ENCODE peak calls at places on chromosomes 11 and 22, in five cellular contexts. J, M, Q, K and V are unnamed samples.

GRCh38 chr22:32828150-32828549 is 26.6 kb downstream of the TIMP3 start:
- DNase-seq in J (no peak), M (peak), Q (no peak), K (no peak), V (peak)

GRCh38 chr11:108788565-108789199 is 123.8 kb downstream of the DDX10 start:
- DNase-seq in J (peak), M (peak), Q (no peak), K (peak), V (peak)

GRCh38 chr11:34629711-34630110 is 8.8 kb downstream of the EHF start:
- DNase-seq in J (no peak), M (no peak), Q (no peak), K (no peak), V (no peak)

GRCh38 chr11:134407923-134408322 is 4.1 kb downstream of the B3GAT1 start:
- DNase-seq in J (no peak), M (no peak), Q (no peak), K (no peak), V (no peak)

GRCh38 chr11:120462825-120463224 is 48.7 kb upstream of the GRIK4 start:
- DNase-seq in J (no peak), M (no peak), Q (no peak), K (no peak), V (no peak)

GRCh38 chr22:41286639-41287091 is 678 bp upstream of the RANGAP1 start:
- DNase-seq in J (no peak), M (no peak), Q (no peak), K (no peak), V (peak)

GRCh38 chr11:89181111-89181510 is 3.4 kb downstream of the TYR start:
- DNase-seq in J (no peak), M (no peak), Q (peak), K (no peak), V (no peak)

GRCh38 chr11:31237819-31238771 is 131.4 kb downstream of the DCDC1 start:
- DNase-seq in J (peak), M (peak), Q (peak), K (peak), V (no peak)

GRCh38 chr22:22684605-22685561 is 40.5 kb downstream of the GGTLC2 start:
- DNase-seq in J (no peak), M (peak), Q (no peak), K (peak), V (peak)

GRCh38 chr11:75298191-75298590 is 53.3 kb downstream of the ARRB1 start:
- DNase-seq in J (no peak), M (no peak), Q (no peak), K (no peak), V (no peak)

DNA sequence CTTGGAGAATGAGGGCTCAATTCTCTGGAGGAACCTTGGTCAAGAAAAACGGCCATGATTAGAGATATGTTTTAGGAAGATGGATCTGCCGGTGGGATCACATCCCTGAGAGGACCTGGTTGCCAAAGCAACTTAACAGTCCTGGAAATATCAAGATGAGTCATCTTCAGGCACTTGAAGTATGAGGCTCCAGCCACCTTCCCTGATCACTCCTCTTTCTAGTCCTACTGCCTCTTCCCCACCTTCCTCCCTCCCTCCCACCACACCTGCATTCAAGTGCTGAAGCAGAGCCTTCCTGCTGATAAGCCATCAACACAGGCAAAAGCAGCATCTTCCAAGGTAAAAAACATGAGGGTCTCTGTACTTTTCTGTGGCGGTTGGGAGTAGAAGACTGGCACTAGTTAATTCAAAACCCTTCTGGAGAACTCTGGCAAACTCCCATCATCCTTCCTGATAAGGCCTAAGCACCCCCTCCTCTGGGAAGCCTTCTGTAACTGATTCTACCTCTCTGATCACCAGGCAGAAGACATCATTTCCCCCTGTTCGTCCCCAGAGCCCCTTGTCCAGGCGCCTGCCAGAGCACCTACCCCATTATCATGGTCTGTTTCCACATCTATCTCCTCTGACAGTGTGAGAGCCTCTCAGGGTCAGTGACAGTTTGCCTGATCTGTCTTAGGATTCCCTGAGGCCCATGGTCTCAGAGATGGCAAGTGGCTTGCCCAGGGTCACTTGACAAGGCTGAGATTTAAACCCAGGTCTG is 79.8 kb downstream of the CLPB start:
- DNase-seq in J (no peak), M (no peak), Q (no peak), K (peak), V (peak)
- H2BK12ac ChIP-seq in J (no peak), M (no peak), Q (no peak), K (no peak), V (peak)

DNA sequence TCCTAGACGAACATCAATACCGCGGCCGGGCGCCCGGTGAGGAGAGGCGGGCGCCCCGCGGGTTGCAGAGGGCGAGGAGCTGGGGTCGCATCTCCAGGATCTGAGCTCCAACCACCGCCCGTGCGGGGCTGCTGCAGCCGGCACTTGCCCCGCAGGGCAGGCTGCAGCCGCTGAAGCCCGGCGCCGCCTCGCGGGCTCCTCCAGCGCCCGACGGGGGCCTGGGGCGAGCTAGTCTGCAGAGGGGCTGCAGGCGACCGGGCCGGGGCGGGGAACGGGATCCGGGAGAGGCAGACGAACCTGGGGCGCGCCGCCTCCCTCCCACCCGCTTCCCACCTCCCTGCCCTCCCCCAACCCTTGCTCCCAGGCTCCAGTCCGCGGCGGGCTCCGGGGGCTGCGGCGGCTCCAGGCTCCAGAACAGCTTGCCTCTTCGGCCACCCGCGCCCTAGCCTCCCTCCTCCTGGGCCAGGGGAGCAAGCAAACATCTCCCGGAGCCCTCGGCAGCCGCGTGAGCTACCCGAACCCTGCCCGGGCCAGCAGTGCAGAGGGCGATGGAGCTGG is 858 bp downstream of the TENM4 start:
- DNase-seq in J (peak), M (no peak), Q (no peak), K (peak), V (peak)
- H3K9ac ChIP-seq in J (peak), M (peak), Q (peak), K (peak), V (peak)

GRCh38 chr22:43096420-43096819 is 7.2 kb upstream of the TTLL1 start:
- DNase-seq in J (no peak), M (no peak), Q (no peak), K (no peak), V (no peak)
- H3K27ac ChIP-seq in J (no peak), M (no peak), Q (no peak), K (no peak), V (no peak)

GRCh38 chr11:57567512-57568329 is at the start of gene UBE2L6:
- DNase-seq in J (peak), M (no peak), Q (no peak), K (peak), V (peak)
- H2BK12ac ChIP-seq in J (peak), M (peak), Q (peak), K (no peak), V (no peak)

GRCh38 chr11:114440971-114441810 is 1.9 kb downstream of the REXO2 start:
- DNase-seq in J (no peak), M (peak), Q (no peak), K (no peak), V (no peak)
- H3K9ac ChIP-seq in J (no peak), M (peak), Q (no peak), K (no peak), V (no peak)

GRCh38 chr22:46033256-46034200 is 56.6 kb upstream of the WNT7B start:
- DNase-seq in J (no peak), M (peak), Q (no peak), K (no peak), V (no peak)

GRCh38 chr22:46036558-46037408 is 59.8 kb upstream of the WNT7B start:
- DNase-seq in J (no peak), M (peak), Q (no peak), K (no peak), V (no peak)

GRCh38 chr22:46035742-46036557 is 59.0 kb upstream of the WNT7B start:
- DNase-seq in J (peak), M (peak), Q (peak), K (peak), V (peak)

GRCh38 chr22:46038174-46038487 is 61.2 kb upstream of the WNT7B start:
- DNase-seq in J (no peak), M (no peak), Q (no peak), K (no peak), V (no peak)

DNA sequence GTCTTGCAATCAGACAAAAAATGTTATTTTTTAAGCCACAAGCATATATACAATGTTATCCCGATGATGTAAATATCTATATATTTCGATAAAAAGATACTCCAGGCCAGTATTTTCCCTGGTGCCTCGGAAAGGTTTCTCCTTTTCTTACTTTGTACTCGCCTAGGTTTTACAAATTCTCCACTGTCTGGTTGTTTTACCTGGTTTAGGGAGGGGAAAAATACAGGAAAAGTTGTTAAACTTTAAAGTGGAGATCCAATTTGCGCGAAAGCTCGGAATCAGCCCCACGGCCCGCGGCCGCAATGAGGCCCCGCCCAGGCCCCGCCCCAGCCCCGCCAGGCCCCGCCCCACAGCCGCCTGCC is 58.4 kb upstream of the WNT7B start:
- DNase-seq in J (no peak), M (no peak), Q (no peak), K (no peak), V (no peak)
- H3K27ac ChIP-seq in J (no peak), M (peak), Q (peak), K (no peak), V (no peak)

DNA sequence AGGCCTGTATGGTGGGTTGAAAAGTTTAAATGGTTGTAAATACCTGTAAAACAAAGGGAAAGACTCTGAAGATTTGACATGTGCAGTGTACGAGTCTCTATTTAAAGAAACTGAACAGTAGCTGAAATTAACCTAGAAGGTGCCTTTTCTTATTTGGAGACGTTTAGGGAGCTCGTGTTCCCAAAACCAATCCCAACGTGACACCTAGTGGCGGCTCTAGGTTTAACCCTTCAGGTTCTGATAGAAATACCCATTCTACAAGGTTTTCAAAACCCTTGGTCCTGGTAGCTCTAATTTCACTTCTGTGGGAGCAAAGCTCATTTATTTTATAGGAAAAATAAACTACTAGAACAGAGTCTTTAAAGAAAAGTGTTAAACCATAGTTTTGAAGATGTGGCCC is 258.3 kb downstream of the LRRC4C start:
- DNase-seq in J (peak), M (peak), Q (peak), K (peak), V (no peak)
- H2BK12ac ChIP-seq in J (no peak), M (no peak), Q (no peak), K (no peak), V (no peak)

GRCh38 chr11:64400096-64400495 is 41.1 kb downstream of the RPS6KA4 start:
- DNase-seq in J (no peak), M (no peak), Q (no peak), K (no peak), V (no peak)

GRCh38 chr11:64395545-64396078 is 36.6 kb downstream of the RPS6KA4 start:
- DNase-seq in J (no peak), M (no peak), Q (no peak), K (no peak), V (no peak)

GRCh38 chr11:64400667-64401066 is 41.7 kb downstream of the RPS6KA4 start:
- DNase-seq in J (no peak), M (no peak), Q (no peak), K (no peak), V (no peak)

GRCh38 chr11:64391839-64392238 is 32.9 kb downstream of the RPS6KA4 start:
- DNase-seq in J (no peak), M (no peak), Q (no peak), K (no peak), V (no peak)

GRCh38 chr11:64396079-64396591 is 37.2 kb downstream of the RPS6KA4 start:
- DNase-seq in J (no peak), M (peak), Q (no peak), K (peak), V (no peak)
- H3K9ac ChIP-seq in J (no peak), M (no peak), Q (no peak), K (no peak), V (no peak)

GRCh38 chr11:128555606-128556005 is 31.8 kb downstream of the ETS1 start:
- DNase-seq in J (no peak), M (peak), Q (no peak), K (peak), V (no peak)
- H3K27ac ChIP-seq in J (no peak), M (no peak), Q (no peak), K (no peak), V (no peak)

GRCh38 chr11:39220501-39221230 is 2238.8 kb downstream of the LRRC4C start:
- DNase-seq in J (no peak), M (no peak), Q (no peak), K (no peak), V (no peak)

GRCh38 chr11:39221739-39222138 is 2237.7 kb downstream of the LRRC4C start:
- DNase-seq in J (no peak), M (no peak), Q (no peak), K (no peak), V (no peak)

GRCh38 chr11:39220069-39220468 is 2239.4 kb downstream of the LRRC4C start:
- DNase-seq in J (no peak), M (no peak), Q (no peak), K (no peak), V (no peak)
- H2BK12ac ChIP-seq in J (no peak), M (no peak), Q (no peak), K (no peak), V (no peak)